ENCODE peak calls at places on chromosome 12, in four cellular contexts. X is stomach, F is HepG2, P is SK-N-SH. B is an unnamed sample.

GRCh38 chr12:4242595-4242994 is 31.0 kb upstream of the CCND2 start:
- DNase-seq in X (no peak), F (no peak), P (no peak), B (no peak)

GRCh38 chr12:57893460-57894353 is 47.2 kb upstream of the CTDSP2 start:
- DNase-seq in X (peak; percentile 89), F (peak; percentile 62), P (peak; percentile 72), B (peak; percentile 95)

GRCh38 chr12:10779103-10779502 is 23.3 kb downstream of the TAS2R7 start:
- DNase-seq in X (no peak), F (no peak), P (no peak), B (no peak)

GRCh38 chr12:54472494-54473262 is 724 bp downstream of the GTSF1 start:
- DNase-seq in X (no peak), F (no peak), P (no peak), B (no peak)

GRCh38 chr12:90936230-90937005 is 18.6 kb downstream of the CCER1 start:
- DNase-seq in X (no peak), F (no peak), P (no peak), B (no peak)

GRCh38 chr12:112121780-112122565 is 3.4 kb upstream of the TRAFD1 start:
- DNase-seq in X (peak; percentile 60), F (no peak), P (no peak), B (no peak)

GRCh38 chr12:124819080-124819479 is 44.6 kb downstream of the SCARB1 start:
- DNase-seq in X (no peak), F (no peak), P (no peak), B (no peak)

GRCh38 chr12:105741786-105742566 is 396.8 kb downstream of the NUAK1 start:
- DNase-seq in X (no peak), F (no peak), P (no peak), B (no peak)

GRCh38 chr12:87967871-87968270 is 61.3 kb downstream of the C12orf50 start:
- DNase-seq in X (no peak), F (no peak), P (no peak), B (no peak)

GRCh38 chr12:78439666-78440065 is 424.9 kb upstream of the SYT1 start:
- DNase-seq in X (no peak), F (no peak), P (no peak), B (no peak)

GRCh38 chr12:82817368-82817767 is 130.7 kb downstream of the TMTC2 start:
- DNase-seq in X (no peak), F (no peak), P (no peak), B (no peak)

GRCh38 chr12:82174936-82175335 is 183.3 kb downstream of the CCDC59 start:
- DNase-seq in X (no peak), F (no peak), P (no peak), B (no peak)

GRCh38 chr12:57852620-57853509 is 6.3 kb upstream of the CTDSP2 start:
- DNase-seq in X (no peak), F (peak; percentile 32), P (no peak), B (no peak)

GRCh38 chr12:72197790-72198189 is 74.4 kb upstream of the TRHDE start:
- DNase-seq in X (no peak), F (no peak), P (no peak), B (no peak)

GRCh38 chr12:92771011-92771410 is 68.2 kb downstream of the PLEKHG7 start:
- DNase-seq in X (no peak), F (no peak), P (no peak), B (no peak)

GRCh38 chr12:16449459-16449858 is 102.0 kb downstream of the MGST1 start:
- DNase-seq in X (no peak), F (no peak), P (no peak), B (no peak)

GRCh38 chr12:80778005-80778541 is 61.4 kb downstream of the MYF5 start:
- DNase-seq in X (peak; percentile 33), F (peak; percentile 96), P (peak; percentile 10), B (peak; percentile 63)

GRCh38 chr12:95385646-95386045 is 88.3 kb upstream of the METAP2 start:
- DNase-seq in X (no peak), F (no peak), P (no peak), B (no peak)

GRCh38 chr12:19841451-19841850 is 402.2 kb downstream of the AEBP2 start:
- DNase-seq in X (no peak), F (no peak), P (no peak), B (no peak)

GRCh38 chr12:26748741-26749431 is 84.1 kb downstream of the ITPR2 start:
- DNase-seq in X (no peak), F (no peak), P (no peak), B (no peak)

GRCh38 chr12:62910549-62911169 is 24.3 kb downstream of the PPM1H start:
- DNase-seq in X (peak; percentile 62), F (no peak), P (no peak), B (no peak)

GRCh38 chr12:91326043-91327027 is 143.7 kb upstream of the DCN start:
- DNase-seq in X (peak; percentile 33), F (peak; percentile 34), P (peak; percentile 26), B (no peak)

GRCh38 chr12:24864796-24865125 is 84.1 kb downstream of the BCAT1 start:
- DNase-seq in X (no peak), F (no peak), P (peak; percentile 8), B (no peak)

GRCh38 chr12:47995976-47996375 is 8.3 kb downstream of the COL2A1 start:
- DNase-seq in X (peak; percentile 65), F (no peak), P (no peak), B (peak; percentile 21)

GRCh38 chr12:104177663-104178501 is 37.7 kb upstream of the TXNRD1 start:
- DNase-seq in X (peak; percentile 38), F (peak; percentile 8), P (peak; percentile 27), B (peak; percentile 83)

GRCh38 chr12:49200882-49201594 is 12.2 kb upstream of the TUBA1A start:
- DNase-seq in X (no peak), F (no peak), P (peak; percentile 34), B (no peak)

GRCh38 chr12:20188930-20189653 is 179.2 kb upstream of the PDE3A start:
- DNase-seq in X (no peak), F (peak; percentile 35), P (no peak), B (no peak)

GRCh38 chr12:26403601-26404000 is 208.2 kb downstream of the SSPN start:
- DNase-seq in X (no peak), F (no peak), P (no peak), B (no peak)

GRCh38 chr12:40854669-40855068 is 162.4 kb downstream of the CNTN1 start:
- DNase-seq in X (no peak), F (no peak), P (no peak), B (no peak)

GRCh38 chr12:109833307-109834189 is at the start of gene TRPV4:
- DNase-seq in X (peak; percentile 30), F (no peak), P (peak; percentile 87), B (no peak)

GRCh38 chr12:115599251-115599811 is 678.2 kb downstream of the MED13L start:
- DNase-seq in X (no peak), F (no peak), P (no peak), B (no peak)

GRCh38 chr12:12537421-12537820 is 25.2 kb downstream of the DUSP16 start:
- DNase-seq in X (no peak), F (no peak), P (no peak), B (no peak)

GRCh38 chr12:56766535-56766934 is 3.4 kb downstream of the HSD17B6 start:
- DNase-seq in X (no peak), F (no peak), P (no peak), B (no peak)

GRCh38 chr12:129212221-129212630 is 358.9 kb downstream of the GLT1D1 start:
- DNase-seq in X (no peak), F (peak; percentile 33), P (no peak), B (no peak)

GRCh38 chr12:113135178-113136127 is at the start of gene RASAL1:
- DNase-seq in X (peak; percentile 79), F (peak; percentile 25), P (peak; percentile 81), B (no peak)
- TF ChIP-seq POLR2AphosphoS5 in X (no peak), F (no peak), P (no peak), B (no peak)

DNA sequence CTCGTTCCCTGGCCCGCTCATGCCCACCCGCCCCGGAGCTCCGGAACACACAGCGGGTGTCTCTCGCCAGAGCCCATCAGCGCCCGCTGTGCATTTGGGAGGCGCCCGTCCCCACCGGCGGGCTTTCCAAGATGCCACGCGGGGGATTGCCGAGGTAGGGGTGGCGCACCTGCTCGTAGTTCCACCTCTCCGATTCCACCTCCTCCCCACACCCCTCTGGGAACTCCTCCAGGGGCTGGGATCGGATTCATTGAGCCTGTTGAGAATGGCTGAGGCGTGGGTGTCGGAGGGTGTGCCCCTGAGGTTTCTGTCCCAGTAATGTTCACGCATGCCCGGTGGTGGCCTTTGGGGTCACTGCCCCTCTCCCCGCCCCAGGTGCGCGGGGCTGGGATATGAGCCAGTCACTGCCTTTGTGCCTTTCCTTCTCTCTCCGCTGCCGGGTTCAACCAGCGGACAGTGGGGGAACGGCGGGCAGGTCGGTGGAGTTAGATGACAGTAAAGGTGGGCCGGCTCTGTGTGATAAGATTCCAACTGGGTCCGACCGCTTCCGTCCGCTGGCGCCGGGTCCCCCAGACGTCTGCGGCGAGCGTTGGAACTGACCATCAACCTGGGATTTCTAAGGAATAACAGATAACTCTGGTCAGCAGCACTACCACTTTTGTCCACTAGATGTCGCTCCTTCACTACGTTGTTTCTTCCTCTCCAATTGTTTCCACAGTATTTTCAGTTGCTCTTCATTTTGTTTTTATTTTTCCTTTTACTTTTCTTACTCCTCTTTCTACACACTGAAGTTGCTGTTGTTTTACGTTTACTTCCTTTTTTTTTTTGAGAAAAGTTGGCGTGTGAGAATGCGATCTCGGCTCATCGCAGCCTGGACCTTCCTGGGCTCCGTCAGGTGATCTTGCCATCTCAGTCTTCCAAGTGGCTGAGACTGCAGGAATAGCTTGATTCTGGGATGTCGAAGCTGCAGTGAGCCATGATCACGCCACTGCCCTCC is 178.1 kb upstream of the ALG10B start:
- DNase-seq in X (peak; percentile 82), F (peak; percentile 60), P (peak; percentile 72), B (peak; percentile 84)
- H3K4me3 ChIP-seq in X (peak overlapping the region; percentile 53), F (peak overlapping the region; percentile 42), P (peak overlapping the region; percentile 84), B (peak overlapping the region; percentile 49)

GRCh38 chr12:85309180-85309579 is 29.2 kb downstream of the ALX1 start:
- DNase-seq in X (no peak), F (no peak), P (no peak), B (no peak)
- TF ChIP-seq POLR2AphosphoS5 in X (no peak), F (no peak), P (no peak), B (no peak)

DNA sequence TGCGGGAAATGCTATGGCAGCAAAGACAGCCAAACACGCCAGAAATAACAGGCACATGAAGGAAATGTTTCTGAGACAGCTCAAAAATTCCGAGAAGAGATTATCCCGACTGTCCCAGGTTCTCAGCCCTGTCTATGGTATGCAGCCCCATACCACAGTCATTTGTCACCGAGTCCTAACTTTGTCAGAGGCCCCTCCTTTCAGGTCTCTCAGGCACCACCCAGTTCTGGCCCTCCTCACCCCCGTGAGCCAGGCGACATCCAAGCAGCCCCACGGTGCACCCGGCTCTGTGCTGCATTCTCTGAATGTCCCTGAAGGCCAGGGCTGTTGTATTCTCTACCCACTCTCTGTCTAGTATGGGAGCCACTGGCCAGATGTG is 24.0 kb downstream of the SSH1 start:
- DNase-seq in X (no peak), F (no peak), P (no peak), B (peak; percentile 78)
- H3K4me3 ChIP-seq in X (no peak overlapping the region), F (no peak overlapping the region), P (peak overlapping the region; percentile 24), B (peak overlapping the region; percentile 3)

GRCh38 chr12:108567388-108567787 is 5.0 kb downstream of the ISCU start:
- DNase-seq in X (no peak), F (no peak), P (no peak), B (no peak)

GRCh38 chr12:108567974-108568652 is 5.7 kb downstream of the ISCU start:
- DNase-seq in X (no peak), F (no peak), P (no peak), B (no peak)

GRCh38 chr12:108566452-108566851 is 4.1 kb downstream of the ISCU start:
- DNase-seq in X (no peak), F (no peak), P (no peak), B (no peak)

GRCh38 chr12:108564724-108565123 is 2.3 kb downstream of the ISCU start:
- DNase-seq in X (no peak), F (no peak), P (no peak), B (no peak)

GRCh38 chr12:108565976-108566375 is 3.6 kb downstream of the ISCU start:
- DNase-seq in X (peak; percentile 86), F (no peak), P (peak; percentile 63), B (no peak)
- TF ChIP-seq POLR2AphosphoS5 in X (no peak), F (no peak), P (no peak), B (no peak)